ENCODE peak calls at places on chromosomes 16 and 17, in ten cellular contexts. One of them, this sample, is unnamed. For H3K36me3, the result is how much of the 10 kb centered on the place peaks cover.

GRCh38 chr16:11016993-11017392 is 72.6 kb downstream of the CLEC16A start:
- DNase-seq in IMR-90: peak
- DNase-seq in mammary epithelial cell: peak
- DNase-seq in PC-3: peak
- DNase-seq in fibroblast of lung: peak
- DNase-seq in neuronal stem cell: no peak
- DNase-seq in GM23338: no peak
- DNase-seq in neural progenitor cell: no peak
- DNase-seq in endothelial cell of umbilical vein: peak
- DNase-seq in Karpas-422: no peak
- DNase-seq in this sample: peak

GRCh38 chr16:29698042-29698441 is 19.1 kb downstream of the QPRT start:
- DNase-seq in IMR-90: no peak
- DNase-seq in mammary epithelial cell: no peak
- DNase-seq in PC-3: no peak
- DNase-seq in fibroblast of lung: no peak
- DNase-seq in neuronal stem cell: no peak
- DNase-seq in GM23338: no peak
- DNase-seq in neural progenitor cell: no peak
- DNase-seq in endothelial cell of umbilical vein: no peak
- DNase-seq in Karpas-422: no peak
- DNase-seq in this sample: no peak

GRCh38 chr17:73020110-73020509 is 72.4 kb downstream of the SLC39A11 start:
- DNase-seq in IMR-90: no peak
- DNase-seq in mammary epithelial cell: no peak
- DNase-seq in PC-3: no peak
- DNase-seq in fibroblast of lung: no peak
- DNase-seq in neuronal stem cell: no peak
- DNase-seq in GM23338: no peak
- DNase-seq in neural progenitor cell: no peak
- DNase-seq in endothelial cell of umbilical vein: no peak
- DNase-seq in Karpas-422: no peak
- DNase-seq in this sample: no peak

GRCh38 chr16:19113577-19114358 is at the start of gene ITPRIPL2:
- DNase-seq in IMR-90: peak
- DNase-seq in mammary epithelial cell: peak
- DNase-seq in PC-3: peak
- DNase-seq in fibroblast of lung: peak
- DNase-seq in neuronal stem cell: peak
- DNase-seq in GM23338: peak
- DNase-seq in neural progenitor cell: peak
- DNase-seq in endothelial cell of umbilical vein: peak
- DNase-seq in Karpas-422: no peak
- DNase-seq in this sample: peak

GRCh38 chr17:82566129-82566995 is 46.8 kb downstream of the FOXK2 start:
- DNase-seq in IMR-90: no peak
- DNase-seq in mammary epithelial cell: no peak
- DNase-seq in PC-3: no peak
- DNase-seq in fibroblast of lung: no peak
- DNase-seq in neuronal stem cell: no peak
- DNase-seq in GM23338: no peak
- DNase-seq in neural progenitor cell: no peak
- DNase-seq in endothelial cell of umbilical vein: no peak
- DNase-seq in Karpas-422: no peak
- DNase-seq in this sample: peak

GRCh38 chr16:30476991-30477390 is 4.4 kb downstream of the ITGAL start:
- DNase-seq in IMR-90: no peak
- DNase-seq in mammary epithelial cell: no peak
- DNase-seq in PC-3: no peak
- DNase-seq in fibroblast of lung: no peak
- DNase-seq in neuronal stem cell: no peak
- DNase-seq in GM23338: no peak
- DNase-seq in neural progenitor cell: no peak
- DNase-seq in endothelial cell of umbilical vein: no peak
- DNase-seq in Karpas-422: no peak
- DNase-seq in this sample: no peak

GRCh38 chr17:58060596-58061191 is 22.5 kb upstream of the DYNLL2 start:
- DNase-seq in IMR-90: peak
- DNase-seq in mammary epithelial cell: no peak
- DNase-seq in PC-3: no peak
- DNase-seq in fibroblast of lung: no peak
- DNase-seq in neuronal stem cell: no peak
- DNase-seq in GM23338: no peak
- DNase-seq in neural progenitor cell: no peak
- DNase-seq in endothelial cell of umbilical vein: peak
- DNase-seq in Karpas-422: no peak
- DNase-seq in this sample: no peak

GRCh38 chr16:14194706-14195105 is 123.6 kb downstream of the MRTFB start:
- DNase-seq in IMR-90: no peak
- DNase-seq in mammary epithelial cell: no peak
- DNase-seq in PC-3: no peak
- DNase-seq in fibroblast of lung: no peak
- DNase-seq in neuronal stem cell: no peak
- DNase-seq in GM23338: no peak
- DNase-seq in neural progenitor cell: no peak
- DNase-seq in endothelial cell of umbilical vein: no peak
- DNase-seq in Karpas-422: no peak
- DNase-seq in this sample: no peak

GRCh38 chr16:58346831-58347371 is 45.4 kb upstream of the GINS3 start:
- DNase-seq in IMR-90: no peak
- DNase-seq in mammary epithelial cell: no peak
- DNase-seq in PC-3: no peak
- DNase-seq in fibroblast of lung: no peak
- DNase-seq in neuronal stem cell: no peak
- DNase-seq in GM23338: no peak
- DNase-seq in neural progenitor cell: no peak
- DNase-seq in endothelial cell of umbilical vein: no peak
- DNase-seq in Karpas-422: no peak
- DNase-seq in this sample: no peak

GRCh38 chr16:89936508-89936907 is 12.0 kb upstream of the DEF8 start:
- DNase-seq in IMR-90: no peak
- DNase-seq in mammary epithelial cell: no peak
- DNase-seq in PC-3: no peak
- DNase-seq in fibroblast of lung: no peak
- DNase-seq in neuronal stem cell: no peak
- DNase-seq in GM23338: no peak
- DNase-seq in neural progenitor cell: no peak
- DNase-seq in endothelial cell of umbilical vein: no peak
- DNase-seq in Karpas-422: no peak
- DNase-seq in this sample: peak
- H3K36me3 ChIP-seq in IMR-90: under half
- H3K36me3 ChIP-seq in mammary epithelial cell: under half
- H3K36me3 ChIP-seq in PC-3: under half
- H3K36me3 ChIP-seq in fibroblast of lung: under half
- H3K36me3 ChIP-seq in neuronal stem cell: half or more
- H3K36me3 ChIP-seq in GM23338: under half
- H3K36me3 ChIP-seq in neural progenitor cell: under half
- H3K36me3 ChIP-seq in endothelial cell of umbilical vein: under half
- H3K36me3 ChIP-seq in Karpas-422: under half
- H3K36me3 ChIP-seq in this sample: under half

DNA sequence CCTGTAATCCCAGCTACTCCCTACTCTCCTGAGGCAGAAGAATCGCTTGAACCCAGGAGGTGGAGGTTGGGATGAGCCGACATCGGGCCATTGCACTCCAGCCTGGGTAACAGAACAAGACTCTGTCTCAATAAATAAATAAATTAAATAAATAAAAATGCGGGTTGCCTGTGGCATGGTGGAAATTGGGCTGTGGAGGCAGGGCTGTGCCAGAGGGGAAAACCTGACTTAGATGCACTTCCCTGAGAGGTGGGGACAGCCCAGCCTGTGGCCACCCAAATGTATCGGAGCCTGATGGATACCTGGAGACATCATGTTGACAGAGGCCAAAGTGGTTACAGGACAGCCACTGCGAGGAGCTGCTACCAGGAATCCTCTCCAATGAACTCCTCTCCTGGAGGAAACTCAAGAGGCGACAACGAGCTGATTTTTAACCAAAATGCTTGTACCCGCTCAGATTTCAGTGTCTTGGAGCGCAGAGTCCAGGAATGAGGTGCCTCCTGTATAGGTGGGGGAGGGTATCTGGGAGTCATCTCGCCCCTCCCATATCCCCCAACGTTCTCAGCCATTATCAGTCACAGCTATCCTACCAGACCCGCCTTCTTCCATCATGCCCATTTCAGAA is 32.3 kb downstream of the DDX19A start:
- DNase-seq in IMR-90: no peak
- DNase-seq in mammary epithelial cell: no peak
- DNase-seq in PC-3: no peak
- DNase-seq in fibroblast of lung: no peak
- DNase-seq in neuronal stem cell: no peak
- DNase-seq in GM23338: peak
- DNase-seq in neural progenitor cell: no peak
- DNase-seq in endothelial cell of umbilical vein: no peak
- DNase-seq in Karpas-422: no peak
- DNase-seq in this sample: no peak
- H3K4me2 ChIP-seq in IMR-90: no peak
- H3K4me2 ChIP-seq in mammary epithelial cell: no peak
- H3K4me2 ChIP-seq in PC-3: peak
- H3K4me2 ChIP-seq in fibroblast of lung: no peak
- H3K4me2 ChIP-seq in neuronal stem cell: no peak
- H3K4me2 ChIP-seq in GM23338: peak
- H3K4me2 ChIP-seq in neural progenitor cell: no peak
- H3K4me2 ChIP-seq in endothelial cell of umbilical vein: no peak
- H3K4me2 ChIP-seq in Karpas-422: peak
- H3K4me2 ChIP-seq in this sample: no peak

GRCh38 chr16:67014641-67015315 is 14.2 kb upstream of the CBFB start:
- DNase-seq in IMR-90: no peak
- DNase-seq in mammary epithelial cell: no peak
- DNase-seq in PC-3: no peak
- DNase-seq in fibroblast of lung: no peak
- DNase-seq in neuronal stem cell: no peak
- DNase-seq in GM23338: peak
- DNase-seq in neural progenitor cell: no peak
- DNase-seq in endothelial cell of umbilical vein: no peak
- DNase-seq in Karpas-422: no peak
- DNase-seq in this sample: peak

GRCh38 chr16:67015317-67015731 is 13.6 kb upstream of the CBFB start:
- DNase-seq in IMR-90: no peak
- DNase-seq in mammary epithelial cell: no peak
- DNase-seq in PC-3: no peak
- DNase-seq in fibroblast of lung: no peak
- DNase-seq in neuronal stem cell: no peak
- DNase-seq in GM23338: no peak
- DNase-seq in neural progenitor cell: no peak
- DNase-seq in endothelial cell of umbilical vein: no peak
- DNase-seq in Karpas-422: no peak
- DNase-seq in this sample: no peak

GRCh38 chr16:67016143-67016542 is 12.8 kb upstream of the CBFB start:
- DNase-seq in IMR-90: no peak
- DNase-seq in mammary epithelial cell: no peak
- DNase-seq in PC-3: no peak
- DNase-seq in fibroblast of lung: no peak
- DNase-seq in neuronal stem cell: no peak
- DNase-seq in GM23338: no peak
- DNase-seq in neural progenitor cell: no peak
- DNase-seq in endothelial cell of umbilical vein: no peak
- DNase-seq in Karpas-422: no peak
- DNase-seq in this sample: no peak

GRCh38 chr16:67013238-67013822 is 15.6 kb upstream of the CBFB start:
- DNase-seq in IMR-90: no peak
- DNase-seq in mammary epithelial cell: no peak
- DNase-seq in PC-3: no peak
- DNase-seq in fibroblast of lung: no peak
- DNase-seq in neuronal stem cell: no peak
- DNase-seq in GM23338: peak
- DNase-seq in neural progenitor cell: no peak
- DNase-seq in endothelial cell of umbilical vein: no peak
- DNase-seq in Karpas-422: no peak
- DNase-seq in this sample: peak

GRCh38 chr16:67013823-67014640 is 14.9 kb upstream of the CBFB start:
- DNase-seq in IMR-90: peak
- DNase-seq in mammary epithelial cell: no peak
- DNase-seq in PC-3: peak
- DNase-seq in fibroblast of lung: peak
- DNase-seq in neuronal stem cell: peak
- DNase-seq in GM23338: peak
- DNase-seq in neural progenitor cell: peak
- DNase-seq in endothelial cell of umbilical vein: peak
- DNase-seq in Karpas-422: peak
- DNase-seq in this sample: peak
- H2AFZ ChIP-seq in IMR-90: peak
- H2AFZ ChIP-seq in mammary epithelial cell: peak
- H2AFZ ChIP-seq in PC-3: peak
- H2AFZ ChIP-seq in fibroblast of lung: peak
- H2AFZ ChIP-seq in neuronal stem cell: peak
- H2AFZ ChIP-seq in GM23338: peak
- H2AFZ ChIP-seq in neural progenitor cell: peak
- H2AFZ ChIP-seq in endothelial cell of umbilical vein: peak
- H2AFZ ChIP-seq in Karpas-422: peak
- H2AFZ ChIP-seq in this sample: peak

DNA sequence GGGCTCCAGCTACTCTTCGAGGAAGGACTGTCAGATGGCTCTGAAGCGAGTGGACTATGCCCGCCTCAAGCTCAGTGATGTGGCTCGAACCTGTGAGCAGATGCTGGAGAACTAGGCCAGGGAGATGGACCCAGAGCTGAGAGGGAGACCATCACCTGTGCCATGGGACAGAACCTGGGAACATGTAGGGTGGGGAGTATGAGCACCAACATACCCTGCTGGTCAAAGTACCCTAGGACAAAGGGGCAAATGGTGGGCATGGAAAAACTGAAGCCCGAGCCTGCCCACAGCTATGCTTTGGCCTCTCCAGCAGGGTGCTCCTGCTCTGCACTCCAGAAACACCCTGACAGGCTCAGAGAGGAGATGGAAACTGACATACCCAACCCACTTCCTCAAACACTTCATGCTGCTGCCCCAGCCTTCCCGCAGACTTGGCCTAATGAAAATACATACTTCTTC is 1.9 kb downstream of the MED11 start:
- DNase-seq in IMR-90: no peak
- DNase-seq in mammary epithelial cell: no peak
- DNase-seq in PC-3: no peak
- DNase-seq in fibroblast of lung: no peak
- DNase-seq in neuronal stem cell: no peak
- DNase-seq in GM23338: peak
- DNase-seq in neural progenitor cell: no peak
- DNase-seq in endothelial cell of umbilical vein: no peak
- DNase-seq in Karpas-422: peak
- DNase-seq in this sample: no peak
- H3K36me3 ChIP-seq in IMR-90: under half
- H3K36me3 ChIP-seq in mammary epithelial cell: under half
- H3K36me3 ChIP-seq in PC-3: under half
- H3K36me3 ChIP-seq in fibroblast of lung: under half
- H3K36me3 ChIP-seq in neuronal stem cell: under half
- H3K36me3 ChIP-seq in GM23338: under half
- H3K36me3 ChIP-seq in neural progenitor cell: under half
- H3K36me3 ChIP-seq in endothelial cell of umbilical vein: under half
- H3K36me3 ChIP-seq in Karpas-422: under half
- H3K36me3 ChIP-seq in this sample: under half

This sample was measured in osteoblast.